ENCODE peak calls at places on chromosomes 1 and 21, in seven cellular contexts. K, N, I, R, F, V and Y are unnamed samples. For H3K9me3 and H3K4me1, the result is how much of the 10 kb centered on the place peaks cover.

GRCh38 chr1:175865041-175865766 is 121.8 kb upstream of the TNR start:
- DNase-seq in F (no peak), R (no peak), K (no peak), I (no peak), V (no peak), N (no peak), Y (no peak)

GRCh38 chr1:26996024-26996423 is 2.5 kb downstream of the TRNP1 start:
- DNase-seq in K (no peak), F (no peak), R (no peak), I (peak), N (no peak), V (no peak), Y (no peak)

GRCh38 chr1:234909307-234909706 is 219.3 kb downstream of the TOMM20 start:
- DNase-seq in K (no peak), I (no peak), N (no peak), F (no peak), V (no peak), R (no peak), Y (no peak)

GRCh38 chr1:185512442-185512841 is 195.4 kb upstream of the IVNS1ABP start:
- DNase-seq in R (no peak), I (peak), F (no peak), N (no peak), V (no peak), K (no peak), Y (no peak)

GRCh38 chr1:196466656-196467055 is 141.6 kb downstream of the KCNT2 start:
- DNase-seq in N (no peak), R (no peak), K (no peak), I (peak), V (no peak), F (no peak), Y (no peak)

GRCh38 chr1:106768501-106768900 is 288.0 kb upstream of the PRMT6 start:
- DNase-seq in F (no peak), R (no peak), I (no peak), V (no peak), K (no peak), N (no peak), Y (no peak)

GRCh38 chr21:16792155-16792554 is 720.7 kb upstream of the CXADR start:
- DNase-seq in K (no peak), I (no peak), N (no peak), F (no peak), R (no peak), V (no peak), Y (no peak)

GRCh38 chr1:197469620-197470210 is 201.7 kb downstream of the CRB1 start:
- DNase-seq in F (no peak), R (no peak), V (no peak), I (no peak), K (no peak), N (no peak), Y (no peak)

GRCh38 chr1:83761084-83761760 is 237.7 kb downstream of the TTLL7 start:
- DNase-seq in V (no peak), F (no peak), I (no peak), K (no peak), R (no peak), N (no peak), Y (no peak)

GRCh38 chr1:94778808-94779207 is 41.3 kb upstream of the SLC44A3 start:
- DNase-seq in F (no peak), R (no peak), K (no peak), I (no peak), N (no peak), V (no peak), Y (no peak)

GRCh38 chr1:23370270-23370743 is 671 bp upstream of the ZNF436 start:
- DNase-seq in K (no peak), F (no peak), V (no peak), N (no peak), I (no peak), R (no peak), Y (no peak)

GRCh38 chr1:85584923-85585322 is 4.4 kb downstream of the CCN1 start:
- DNase-seq in R (no peak), F (no peak), K (no peak), V (no peak), I (peak), N (no peak), Y (no peak)

GRCh38 chr1:224732367-224733006 is 116.4 kb downstream of the CNIH3 start:
- DNase-seq in I (no peak), R (no peak), N (no peak), V (no peak), K (no peak), F (no peak), Y (no peak)

GRCh38 chr1:67722292-67722944 is 37.4 kb downstream of the GADD45A start:
- DNase-seq in I (peak), V (no peak), F (no peak), R (no peak), N (no peak), K (no peak), Y (no peak)

GRCh38 chr1:199009447-199009846 is 370.6 kb downstream of the PTPRC start:
- DNase-seq in R (no peak), V (no peak), K (no peak), I (no peak), N (no peak), F (no peak), Y (no peak)

GRCh38 chr21:29434081-29434480 is 135.4 kb downstream of the BACH1 start:
- DNase-seq in K (no peak), R (no peak), I (no peak), N (no peak), F (no peak), V (no peak), Y (no peak)

GRCh38 chr1:208203848-208204609 is 40.2 kb downstream of the PLXNA2 start:
- DNase-seq in I (no peak), K (no peak), R (no peak), N (no peak), V (peak), F (no peak), Y (peak)

GRCh38 chr1:110102081-110102480 is 10.2 kb upstream of the UBL4B start:
- DNase-seq in R (no peak), N (no peak), I (peak), V (no peak), F (no peak), K (no peak), Y (no peak)

GRCh38 chr1:109573785-109574184 is 25.4 kb downstream of the GNAI3 start:
- DNase-seq in F (no peak), V (no peak), N (no peak), R (no peak), I (peak), K (no peak), Y (no peak)

GRCh38 chr1:55670331-55671082 is 455.3 kb upstream of the USP24 start:
- DNase-seq in N (no peak), F (no peak), I (peak), V (no peak), K (no peak), R (no peak), Y (no peak)

GRCh38 chr1:9537863-9538668 is 1.2 kb upstream of the SLC25A33 start:
- DNase-seq in R (no peak), V (no peak), F (no peak), K (no peak), I (no peak), N (no peak), Y (no peak)

GRCh38 chr1:147907786-147908509 is 5.4 kb downstream of the GJA8 start:
- DNase-seq in K (no peak), I (no peak), V (no peak), R (no peak), F (no peak), N (peak), Y (no peak)

GRCh38 chr1:97902067-97902466 is 18.8 kb downstream of the DPYD start:
- DNase-seq in K (no peak), R (no peak), N (no peak), F (no peak), V (no peak), I (no peak), Y (no peak)

GRCh38 chr1:210505601-210506564 is 177.2 kb downstream of the HHAT start:
- DNase-seq in V (no peak), K (no peak), R (no peak), I (no peak), F (no peak), N (no peak), Y (no peak)

GRCh38 chr1:185864889-185865288 is 130.7 kb downstream of the HMCN1 start:
- DNase-seq in R (peak), I (peak), F (no peak), K (no peak), N (no peak), V (peak), Y (no peak)

GRCh38 chr1:50968021-50968883 is 1.8 kb upstream of the CDKN2C start:
- DNase-seq in I (peak), R (peak), F (peak), N (peak), V (peak), K (peak), Y (peak)

GRCh38 chr1:205301842-205302588 is 19.5 kb downstream of the NUAK2 start:
- DNase-seq in N (no peak), R (no peak), V (no peak), F (no peak), I (peak), K (no peak), Y (no peak)
- H3K27ac ChIP-seq in N (peak), R (no peak), V (peak), F (peak), I (peak), K (peak), Y (no peak)

GRCh38 chr1:2824999-2825398 is 23.5 kb upstream of the TTC34 start:
- DNase-seq in N (peak), F (no peak), V (no peak), K (no peak), I (no peak), R (no peak), Y (peak)

GRCh38 chr1:2821970-2822620 is 20.6 kb upstream of the TTC34 start:
- DNase-seq in I (no peak), K (peak), R (peak), V (no peak), F (no peak), N (peak), Y (peak)

GRCh38 chr1:2822621-2823145 is 21.2 kb upstream of the TTC34 start:
- DNase-seq in K (no peak), N (peak), V (no peak), R (no peak), I (no peak), F (no peak), Y (peak)

GRCh38 chr1:2825487-2826189 is 24.1 kb upstream of the TTC34 start:
- DNase-seq in R (no peak), K (no peak), I (no peak), N (peak), V (no peak), F (no peak), Y (peak)

DNA sequence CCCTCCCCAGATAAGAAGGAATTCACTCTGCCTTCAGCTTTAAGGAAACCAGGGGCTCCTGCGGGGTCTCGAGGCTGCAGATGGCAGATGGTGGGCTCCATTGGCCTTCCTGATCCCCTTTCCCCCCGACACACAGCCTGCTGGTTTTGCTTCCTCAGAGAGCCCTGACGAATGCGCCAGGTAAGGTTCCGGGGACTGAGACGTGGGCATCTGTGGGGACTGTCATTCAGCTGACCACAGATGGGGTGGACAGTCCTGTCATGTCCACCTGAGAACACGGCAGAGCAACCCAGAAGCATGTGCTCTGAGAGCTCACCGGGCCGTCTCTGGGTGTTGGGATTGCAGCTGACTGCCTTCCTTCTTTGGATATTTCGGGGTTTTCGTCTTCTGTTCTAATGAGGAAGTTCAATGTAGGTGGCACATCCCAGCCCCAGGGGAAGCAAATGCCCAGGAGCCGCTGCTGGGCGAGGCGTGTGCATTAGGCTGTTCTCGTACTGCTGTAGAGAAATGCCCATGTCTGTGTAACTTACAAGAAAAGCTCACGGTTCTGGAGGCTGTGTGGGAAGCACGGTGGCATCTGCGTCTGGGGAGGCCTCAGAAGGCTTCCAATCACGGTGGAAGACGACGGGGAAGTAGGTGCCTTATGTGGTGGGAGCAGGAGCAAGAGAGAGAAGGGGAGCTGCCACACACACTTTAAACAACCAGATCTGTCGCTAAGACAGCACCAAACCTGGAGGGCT is 22.6 kb upstream of the TTC34 start:
- DNase-seq in K (no peak), I (no peak), F (no peak), R (no peak), N (peak), V (no peak), Y (no peak)
- H3K9me3 ChIP-seq in K (under half), I (half or more), F (under half), R (under half), N (under half), V (under half), Y (under half)

DNA sequence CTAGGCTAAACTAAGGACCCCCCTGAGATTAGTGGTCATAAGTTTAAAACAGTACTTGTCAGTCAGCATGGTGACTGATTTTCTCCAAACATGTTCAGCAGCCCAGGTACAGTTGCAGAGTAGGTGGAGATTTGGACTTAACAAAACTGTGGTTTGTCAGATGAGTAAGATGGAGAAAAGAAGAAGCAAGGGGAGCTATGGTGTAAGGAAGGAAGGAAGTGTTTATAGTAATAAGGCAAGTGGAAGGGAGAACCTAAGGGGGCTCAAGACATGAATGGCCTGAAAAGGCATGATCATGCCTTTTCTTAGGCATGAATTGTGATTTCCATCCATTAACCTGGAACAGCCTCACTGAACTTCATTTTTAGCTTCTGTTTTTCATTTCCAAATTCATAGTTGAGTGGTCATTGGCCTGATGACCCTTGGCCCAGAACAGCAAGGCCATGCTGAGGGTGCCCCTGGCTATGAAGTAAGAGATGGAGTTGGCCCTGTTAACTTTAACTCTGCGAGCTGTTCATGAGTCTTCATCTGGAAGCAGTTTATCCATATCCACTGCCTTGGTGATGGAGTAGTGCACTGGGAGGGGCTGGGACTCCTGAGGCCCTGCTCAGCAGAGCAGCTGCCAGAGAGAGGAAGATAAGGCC is 60.7 kb downstream of the LRRC8D start:
- DNase-seq in K (no peak), I (no peak), F (no peak), R (no peak), N (no peak), V (no peak), Y (no peak)
- H3K4me1 ChIP-seq in K (under half), I (under half), F (under half), R (under half), N (under half), V (under half), Y (under half)

GRCh38 chr1:202017385-202018225 is 7.2 kb downstream of the ELF3 start:
- DNase-seq in K (no peak), N (no peak), F (no peak), R (no peak), I (no peak), V (no peak), Y (no peak)
- H3K27ac ChIP-seq in K (peak), N (peak), F (no peak), R (no peak), I (no peak), V (no peak), Y (no peak)

DNA sequence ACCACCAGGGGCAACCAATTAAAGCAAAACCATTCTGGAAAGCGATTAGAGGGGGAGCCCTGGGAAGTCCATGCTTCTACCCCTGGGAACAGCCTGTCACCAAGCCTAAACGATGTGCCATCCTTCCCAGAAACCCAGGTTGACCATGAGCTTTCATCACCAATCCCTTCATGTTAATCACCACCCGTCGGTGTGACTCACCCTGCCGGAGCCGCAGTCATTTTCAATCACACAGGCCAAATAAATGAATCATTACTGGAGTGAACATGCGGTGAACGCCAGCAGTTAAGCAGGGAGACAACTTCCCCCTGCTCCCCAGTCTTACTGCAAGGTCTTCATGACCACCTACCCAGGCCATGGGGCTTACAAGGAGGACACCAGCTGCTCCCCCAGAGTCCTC is 308.8 kb downstream of the AJAP1 start:
- DNase-seq in N (no peak), R (peak), F (no peak), V (peak), I (no peak), K (peak), Y (no peak)
- H3K9me3 ChIP-seq in N (under half), R (under half), F (under half), V (under half), I (under half), K (under half), Y (under half)